ENCODE peak calls at places on chromosomes 3 and 15, in four cellular contexts. M is stimulated activated CD8-positive, alpha-beta memory T cell treated with anti-CD3 and anti-CD28 coated beads, Interleukin-4, amount 100 ng/mL, for 24 hours; U is epithelial cell of proximal tubule; W is SW480. Q is an unnamed sample.

GRCh38 chr3:183503738-183504137 is 51.8 kb downstream of the KLHL6 start:
- DNase-seq in M (no peak), U (no peak), W (no peak), Q (no peak)

GRCh38 chr3:127998596-127998995 is 53.6 kb upstream of the SEC61A1 start:
- DNase-seq in M (no peak), U (no peak), W (no peak), Q (no peak)

GRCh38 chr15:69081310-69082004 is 67.0 kb downstream of the NOX5 start:
- DNase-seq in M (no peak), U (no peak), W (no peak), Q (peak)

GRCh38 chr3:17195192-17195611 is 310.4 kb downstream of the PLCL2 start:
- DNase-seq in M (no peak), U (no peak), W (no peak), Q (no peak)

GRCh38 chr3:125236331-125236903 is 23.9 kb upstream of the SLC12A8 start:
- DNase-seq in M (no peak), U (no peak), W (no peak), Q (peak)

GRCh38 chr15:48397841-48398240 is 66.6 kb downstream of the DUT start:
- DNase-seq in M (no peak), U (no peak), W (no peak), Q (peak)

GRCh38 chr3:82133070-82133606 is 371.7 kb upstream of the GBE1 start:
- DNase-seq in M (peak), U (no peak), W (peak), Q (no peak)

GRCh38 chr3:135412475-135412874 is 553.1 kb upstream of the PPP2R3A start:
- DNase-seq in M (no peak), U (no peak), W (no peak), Q (peak)

GRCh38 chr3:40876019-40876418 is 323.3 kb upstream of the CTNNB1 start:
- DNase-seq in M (no peak), U (no peak), W (no peak), Q (no peak)

GRCh38 chr3:58154752-58155449 is 55.9 kb downstream of the DNASE1L3 start:
- DNase-seq in M (no peak), U (no peak), W (no peak), Q (no peak)

GRCh38 chr3:192060160-192060783 is 599.3 kb downstream of the PYDC2 start:
- DNase-seq in M (no peak), U (peak), W (peak), Q (no peak)

GRCh38 chr15:62482715-62483429 is 317.8 kb upstream of the C2CD4B start:
- DNase-seq in M (no peak), U (no peak), W (no peak), Q (no peak)

GRCh38 chr3:180855364-180855763 is 57.1 kb upstream of the FXR1 start:
- DNase-seq in M (no peak), U (no peak), W (peak), Q (no peak)

GRCh38 chr15:89662893-89663673 is 7.8 kb upstream of the KIF7 start:
- DNase-seq in M (no peak), U (no peak), W (peak), Q (peak)

GRCh38 chr3:123620338-123620737 is 35.5 kb upstream of the HACD2 start:
- DNase-seq in M (no peak), U (no peak), W (no peak), Q (no peak)

GRCh38 chr3:43995078-43995928 is 246.4 kb upstream of the TOPAZ1 start:
- DNase-seq in M (no peak), U (no peak), W (peak), Q (no peak)

GRCh38 chr3:185560676-185561075 is 8.3 kb upstream of the LIPH start:
- DNase-seq in M (no peak), U (no peak), W (no peak), Q (no peak)

GRCh38 chr3:111368061-111368460 is 173.9 kb upstream of the CD96 start:
- DNase-seq in M (no peak), U (no peak), W (no peak), Q (no peak)

GRCh38 chr15:94607176-94607654 is 375.9 kb downstream of the MCTP2 start:
- DNase-seq in M (no peak), U (no peak), W (no peak), Q (peak)

GRCh38 chr3:47874913-47875312 is 72.0 kb downstream of the DHX30 start:
- DNase-seq in M (no peak), U (no peak), W (no peak), Q (no peak)

GRCh38 chr3:62467936-62468722 is 94.8 kb upstream of the FEZF2 start:
- DNase-seq in M (no peak), U (no peak), W (no peak), Q (no peak)

GRCh38 chr3:122415104-122415744 is 638 bp downstream of the WDR5B start:
- DNase-seq in M (no peak), U (peak), W (peak), Q (no peak)

GRCh38 chr3:3307491-3307890 is 128.0 kb upstream of the CRBN start:
- DNase-seq in M (no peak), U (no peak), W (no peak), Q (no peak)

GRCh38 chr3:99578339-99578970 is 59.9 kb upstream of the COL8A1 start:
- DNase-seq in M (no peak), U (no peak), W (no peak), Q (no peak)

Q was measured in kidney.